ENCODE peak calls at places on chromosome 1, in six cellular contexts. One of them, this sample, is unnamed.

GRCh38 chr1:18347559-18347958 is 133.2 kb upstream of the KLHDC7A start:
- DNase-seq in stimulated activated CD4-positive, alpha-beta T cell treated with anti-CD3 and anti-CD28 coated beads, Interleukin-15, amount 100 ng/mL, for 24 hours: no peak
- DNase-seq in skeletal muscle cell: no peak
- DNase-seq in left ventricle myocardium inferior: no peak
- DNase-seq in A549: no peak
- DNase-seq in heart left ventricle: no peak
- DNase-seq in this sample: no peak

GRCh38 chr1:11478571-11479374 is at the start of gene DISP3:
- DNase-seq in left ventricle myocardium inferior: peak
- DNase-seq in heart left ventricle: peak
- DNase-seq in skeletal muscle cell: no peak
- DNase-seq in A549: peak
- DNase-seq in stimulated activated CD4-positive, alpha-beta T cell treated with anti-CD3 and anti-CD28 coated beads, Interleukin-15, amount 100 ng/mL, for 24 hours: peak
- DNase-seq in this sample: no peak

GRCh38 chr1:230629511-230629910 is 12.8 kb upstream of the COG2 start:
- DNase-seq in skeletal muscle cell: no peak
- DNase-seq in left ventricle myocardium inferior: no peak
- DNase-seq in heart left ventricle: no peak
- DNase-seq in stimulated activated CD4-positive, alpha-beta T cell treated with anti-CD3 and anti-CD28 coated beads, Interleukin-15, amount 100 ng/mL, for 24 hours: no peak
- DNase-seq in A549: no peak
- DNase-seq in this sample: no peak

GRCh38 chr1:155272466-155273133 is 704 bp downstream of the CLK2 start:
- DNase-seq in heart left ventricle: no peak
- DNase-seq in skeletal muscle cell: peak
- DNase-seq in stimulated activated CD4-positive, alpha-beta T cell treated with anti-CD3 and anti-CD28 coated beads, Interleukin-15, amount 100 ng/mL, for 24 hours: no peak
- DNase-seq in A549: peak
- DNase-seq in left ventricle myocardium inferior: no peak
- DNase-seq in this sample: no peak

GRCh38 chr1:185929759-185930158 is 195.6 kb downstream of the HMCN1 start:
- DNase-seq in left ventricle myocardium inferior: no peak
- DNase-seq in A549: no peak
- DNase-seq in heart left ventricle: no peak
- DNase-seq in stimulated activated CD4-positive, alpha-beta T cell treated with anti-CD3 and anti-CD28 coated beads, Interleukin-15, amount 100 ng/mL, for 24 hours: no peak
- DNase-seq in skeletal muscle cell: no peak
- DNase-seq in this sample: no peak

GRCh38 chr1:35646043-35646442 is 4.7 kb upstream of the PSMB2 start:
- DNase-seq in heart left ventricle: no peak
- DNase-seq in left ventricle myocardium inferior: no peak
- DNase-seq in stimulated activated CD4-positive, alpha-beta T cell treated with anti-CD3 and anti-CD28 coated beads, Interleukin-15, amount 100 ng/mL, for 24 hours: no peak
- DNase-seq in skeletal muscle cell: no peak
- DNase-seq in A549: peak
- DNase-seq in this sample: no peak

GRCh38 chr1:43999455-43999854 is 8.1 kb downstream of the CCDC24 start:
- DNase-seq in stimulated activated CD4-positive, alpha-beta T cell treated with anti-CD3 and anti-CD28 coated beads, Interleukin-15, amount 100 ng/mL, for 24 hours: no peak
- DNase-seq in heart left ventricle: no peak
- DNase-seq in skeletal muscle cell: no peak
- DNase-seq in A549: no peak
- DNase-seq in left ventricle myocardium inferior: no peak
- DNase-seq in this sample: no peak

GRCh38 chr1:155205969-155206593 is 1.6 kb downstream of the THBS3 start:
- DNase-seq in left ventricle myocardium inferior: no peak
- DNase-seq in heart left ventricle: no peak
- DNase-seq in A549: no peak
- DNase-seq in skeletal muscle cell: no peak
- DNase-seq in stimulated activated CD4-positive, alpha-beta T cell treated with anti-CD3 and anti-CD28 coated beads, Interleukin-15, amount 100 ng/mL, for 24 hours: no peak
- DNase-seq in this sample: no peak

GRCh38 chr1:19762175-19762779 is 37.4 kb downstream of the TMCO4 start:
- DNase-seq in A549: peak
- DNase-seq in skeletal muscle cell: no peak
- DNase-seq in heart left ventricle: no peak
- DNase-seq in stimulated activated CD4-positive, alpha-beta T cell treated with anti-CD3 and anti-CD28 coated beads, Interleukin-15, amount 100 ng/mL, for 24 hours: peak
- DNase-seq in left ventricle myocardium inferior: no peak
- DNase-seq in this sample: no peak

GRCh38 chr1:21752186-21752585 is 30.8 kb downstream of the USP48 start:
- DNase-seq in left ventricle myocardium inferior: no peak
- DNase-seq in A549: no peak
- DNase-seq in skeletal muscle cell: no peak
- DNase-seq in stimulated activated CD4-positive, alpha-beta T cell treated with anti-CD3 and anti-CD28 coated beads, Interleukin-15, amount 100 ng/mL, for 24 hours: no peak
- DNase-seq in heart left ventricle: no peak
- DNase-seq in this sample: peak

GRCh38 chr1:109432336-109432735 is 6.1 kb upstream of the PSMA5 start:
- DNase-seq in skeletal muscle cell: no peak
- DNase-seq in A549: no peak
- DNase-seq in stimulated activated CD4-positive, alpha-beta T cell treated with anti-CD3 and anti-CD28 coated beads, Interleukin-15, amount 100 ng/mL, for 24 hours: no peak
- DNase-seq in heart left ventricle: no peak
- DNase-seq in left ventricle myocardium inferior: no peak
- DNase-seq in this sample: no peak

GRCh38 chr1:169193191-169193850 is 86.8 kb downstream of the ATP1B1 start:
- DNase-seq in skeletal muscle cell: no peak
- DNase-seq in stimulated activated CD4-positive, alpha-beta T cell treated with anti-CD3 and anti-CD28 coated beads, Interleukin-15, amount 100 ng/mL, for 24 hours: no peak
- DNase-seq in left ventricle myocardium inferior: peak
- DNase-seq in A549: no peak
- DNase-seq in heart left ventricle: peak
- DNase-seq in this sample: no peak

GRCh38 chr1:219703240-219703639 is 90.3 kb upstream of the ZC3H11B start:
- DNase-seq in A549: no peak
- DNase-seq in heart left ventricle: no peak
- DNase-seq in skeletal muscle cell: no peak
- DNase-seq in stimulated activated CD4-positive, alpha-beta T cell treated with anti-CD3 and anti-CD28 coated beads, Interleukin-15, amount 100 ng/mL, for 24 hours: no peak
- DNase-seq in left ventricle myocardium inferior: no peak
- DNase-seq in this sample: no peak

GRCh38 chr1:175394739-175395138 is 202.2 kb upstream of the KIAA0040 start:
- DNase-seq in left ventricle myocardium inferior: no peak
- DNase-seq in A549: no peak
- DNase-seq in heart left ventricle: no peak
- DNase-seq in skeletal muscle cell: no peak
- DNase-seq in stimulated activated CD4-positive, alpha-beta T cell treated with anti-CD3 and anti-CD28 coated beads, Interleukin-15, amount 100 ng/mL, for 24 hours: no peak
- DNase-seq in this sample: no peak

GRCh38 chr1:3611170-3612019 is at the start of gene MEGF6:
- DNase-seq in heart left ventricle: peak
- DNase-seq in skeletal muscle cell: no peak
- DNase-seq in left ventricle myocardium inferior: peak
- DNase-seq in stimulated activated CD4-positive, alpha-beta T cell treated with anti-CD3 and anti-CD28 coated beads, Interleukin-15, amount 100 ng/mL, for 24 hours: peak
- DNase-seq in A549: peak
- DNase-seq in this sample: no peak

GRCh38 chr1:172002725-172003345 is 161.5 kb downstream of the DNM3 start:
- DNase-seq in heart left ventricle: no peak
- DNase-seq in left ventricle myocardium inferior: no peak
- DNase-seq in stimulated activated CD4-positive, alpha-beta T cell treated with anti-CD3 and anti-CD28 coated beads, Interleukin-15, amount 100 ng/mL, for 24 hours: peak
- DNase-seq in A549: peak
- DNase-seq in skeletal muscle cell: no peak
- DNase-seq in this sample: peak